ENCODE peak calls at places on chromosomes 3 and 15, in five cellular contexts. V is ovary, H is body of pancreas, R is suprapubic skin, W is GM23248. X is an unnamed sample. For H3K4me1, the result is how much of the 10 kb centered on the place peaks cover.

GRCh38 chr15:84888639-84889038 is 4.2 kb downstream of the SLC28A1 start:
- DNase-seq in W (no peak), V (no peak), H (no peak), R (no peak), X (no peak)

GRCh38 chr3:197599089-197599765 is 43.5 kb upstream of the BDH1 start:
- DNase-seq in R (no peak), W (peak), V (peak), H (peak), X (peak)

GRCh38 chr3:31041161-31041978 is 146.9 kb upstream of the GADL1 start:
- DNase-seq in V (no peak), R (no peak), W (peak), H (no peak), X (no peak)

GRCh38 chr15:85311647-85312046 is 68.8 kb upstream of the AKAP13 start:
- DNase-seq in V (no peak), H (no peak), W (no peak), R (no peak), X (no peak)

GRCh38 chr15:57086857-57087427 is 168.5 kb downstream of the TCF12 start:
- DNase-seq in R (no peak), W (no peak), V (no peak), H (no peak), X (no peak)

GRCh38 chr3:128491900-128492352 is 1.1 kb downstream of the GATA2 start:
- DNase-seq in R (peak), H (no peak), W (no peak), V (no peak), X (no peak)

GRCh38 chr3:170689218-170689874 is 103.5 kb upstream of the SLC7A14 start:
- DNase-seq in V (no peak), H (no peak), R (no peak), W (peak), X (no peak)

GRCh38 chr3:62134061-62134496 is 239.3 kb downstream of the FEZF2 start:
- DNase-seq in W (peak), H (no peak), V (no peak), R (no peak), X (peak)

GRCh38 chr3:187227658-187228258 is 30.5 kb downstream of the RTP1 start:
- DNase-seq in W (peak), R (no peak), H (no peak), V (no peak), X (no peak)

GRCh38 chr3:183733553-183733952 is 36.0 kb downstream of the YEATS2 start:
- DNase-seq in V (no peak), H (no peak), W (no peak), R (no peak), X (no peak)
- H3K4me3 ChIP-seq in V (no peak), H (no peak), W (no peak), R (no peak), X (no peak)

GRCh38 chr3:50258979-50259378 is 10.0 kb upstream of the SEMA3B start:
- DNase-seq in W (no peak), V (peak), R (no peak), H (no peak), X (no peak)

GRCh38 chr3:50256978-50257890 is 11.7 kb upstream of the SEMA3B start:
- DNase-seq in V (peak), H (no peak), W (peak), R (no peak), X (peak)

GRCh38 chr3:50254577-50255250 is 14.2 kb upstream of the SEMA3B start:
- DNase-seq in V (peak), W (peak), H (no peak), R (no peak), X (no peak)

GRCh38 chr3:50257990-50258389 is 11.0 kb upstream of the SEMA3B start:
- DNase-seq in R (no peak), V (peak), H (no peak), W (no peak), X (no peak)

GRCh38 chr3:50255251-50255615 is 13.7 kb upstream of the SEMA3B start:
- DNase-seq in W (no peak), H (no peak), R (no peak), V (peak), X (no peak)
- H3K4me1 ChIP-seq in W (under half), H (under half), R (half or more), V (under half), X (under half)

DNA sequence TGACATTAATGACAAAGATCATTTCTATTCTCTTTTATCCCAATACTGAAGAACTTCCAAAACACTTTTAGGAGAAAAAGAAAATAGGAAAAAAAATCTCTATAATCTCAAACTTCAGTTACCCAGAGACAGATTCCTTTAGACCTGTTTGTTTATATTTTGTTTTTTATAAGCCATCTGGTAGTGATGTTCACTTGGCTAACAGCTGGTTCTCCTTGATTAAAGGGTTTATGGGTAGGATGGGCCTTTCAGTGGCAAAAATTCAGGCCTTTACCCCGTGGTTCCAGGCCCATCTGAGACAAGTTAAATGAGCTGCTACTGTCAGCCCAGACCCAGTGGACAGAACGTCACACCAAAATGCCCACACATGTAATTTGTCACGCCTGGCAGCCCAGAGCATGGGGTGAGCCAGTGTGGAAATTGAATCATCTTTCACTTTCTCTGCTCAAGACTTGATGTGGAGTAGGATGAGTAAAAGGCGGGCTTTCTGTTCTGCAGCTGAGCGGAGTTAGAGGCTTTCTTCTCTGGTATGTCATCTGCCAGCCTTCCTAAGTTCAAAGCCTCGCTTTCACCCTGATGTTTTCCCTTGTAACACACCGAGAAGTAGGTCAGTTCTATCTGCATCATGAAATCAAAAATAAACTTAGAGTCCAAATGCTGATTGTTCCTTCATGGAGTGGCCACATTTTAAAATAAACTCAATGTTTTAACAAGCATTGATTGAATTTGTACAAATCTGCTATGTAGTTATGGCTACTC is 62.5 kb upstream of the SKOR1 start:
- DNase-seq in V (no peak), H (no peak), W (peak), R (no peak), X (no peak)
- H3K4me3 ChIP-seq in V (no peak), H (no peak), W (no peak), R (no peak), X (no peak)

DNA sequence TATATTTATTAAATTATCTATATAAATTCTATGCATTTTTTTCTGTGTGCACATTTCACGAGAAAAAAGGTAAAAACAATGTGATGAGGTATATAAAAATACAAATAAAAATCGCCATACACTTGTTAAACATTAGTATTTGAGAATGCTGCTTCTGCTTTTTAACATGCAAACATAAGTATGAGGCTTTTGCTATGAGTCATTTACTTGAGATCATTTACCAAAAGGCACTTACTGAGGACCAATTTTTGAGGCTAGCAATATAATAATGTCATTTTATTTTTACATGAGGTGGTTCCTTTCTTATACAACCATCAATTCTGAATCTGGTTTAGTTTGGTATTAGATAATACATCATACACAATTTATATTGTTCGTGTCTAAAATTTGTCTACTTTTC is 25.8 kb downstream of the DCUN1D1 start:
- DNase-seq in H (no peak), R (no peak), V (no peak), W (peak), X (no peak)
- H3K4me1 ChIP-seq in H (under half), R (under half), V (under half), W (under half), X (under half)

GRCh38 chr15:83285979-83286553 is 1.6 kb upstream of the BNC1 start:
- DNase-seq in V (no peak), H (no peak), W (peak), R (no peak), X (no peak)

GRCh38 chr15:83283813-83284562 is 476 bp downstream of the BNC1 start:
- DNase-seq in R (no peak), H (no peak), V (peak), W (peak), X (no peak)

GRCh38 chr15:83285284-83285978 is 967 bp upstream of the BNC1 start:
- DNase-seq in V (no peak), W (peak), R (no peak), H (no peak), X (no peak)

GRCh38 chr15:83282859-83283812 is 1.3 kb downstream of the BNC1 start:
- DNase-seq in W (peak), R (no peak), H (peak), V (peak), X (no peak)

DNA sequence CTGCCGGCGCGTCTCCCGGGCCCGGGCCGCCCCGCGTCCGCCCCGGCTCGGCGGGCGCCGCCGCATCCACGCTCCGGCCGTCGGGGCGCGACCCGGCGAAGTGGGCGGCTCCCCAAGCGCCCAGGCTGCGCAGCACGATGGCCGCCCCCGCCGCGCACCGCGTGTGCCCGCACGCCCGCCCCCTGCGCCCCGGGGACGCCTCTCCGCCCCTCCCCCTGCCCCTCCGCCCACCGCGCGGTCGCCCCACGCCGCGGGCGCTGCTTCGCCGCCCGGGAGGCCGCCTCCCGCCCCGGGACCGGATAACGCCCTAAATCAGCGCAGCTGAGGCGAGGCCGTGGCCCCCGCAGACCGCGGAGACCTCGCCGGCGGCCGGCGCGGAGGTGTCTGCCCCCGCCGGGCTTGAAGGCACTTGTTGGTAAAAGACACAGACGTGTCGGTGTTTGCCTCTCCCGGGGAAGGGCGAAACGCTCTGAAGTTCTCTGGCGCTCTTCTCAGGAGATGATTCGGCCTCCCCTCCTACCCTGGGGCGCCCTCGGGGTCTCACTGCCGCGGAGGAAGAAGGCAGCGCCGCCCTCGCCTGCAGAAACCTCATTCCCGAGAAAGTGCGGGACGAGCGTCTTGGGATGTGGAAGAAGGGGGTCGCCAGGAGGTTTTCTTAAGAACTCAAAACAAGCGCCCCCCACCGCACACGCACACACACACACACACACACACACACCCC is at the start of gene BNC1:
- DNase-seq in V (peak), W (no peak), H (no peak), R (no peak), X (no peak)
- H3K4me3 ChIP-seq in V (no peak), W (peak), H (peak), R (peak), X (no peak)

GRCh38 chr3:13406200-13406599 is 13.9 kb downstream of the NUP210 start:
- DNase-seq in V (no peak), R (no peak), H (no peak), W (no peak), X (no peak)
- H3K4me1 ChIP-seq in V (under half), R (under half), H (under half), W (under half), X (under half)

GRCh38 chr15:66390670-66391069 is 4.0 kb downstream of the MAP2K1 start:
- DNase-seq in W (no peak), R (no peak), H (no peak), V (no peak), X (no peak)
- H3K4me3 ChIP-seq in W (no peak), R (no peak), H (no peak), V (no peak), X (no peak)

DNA sequence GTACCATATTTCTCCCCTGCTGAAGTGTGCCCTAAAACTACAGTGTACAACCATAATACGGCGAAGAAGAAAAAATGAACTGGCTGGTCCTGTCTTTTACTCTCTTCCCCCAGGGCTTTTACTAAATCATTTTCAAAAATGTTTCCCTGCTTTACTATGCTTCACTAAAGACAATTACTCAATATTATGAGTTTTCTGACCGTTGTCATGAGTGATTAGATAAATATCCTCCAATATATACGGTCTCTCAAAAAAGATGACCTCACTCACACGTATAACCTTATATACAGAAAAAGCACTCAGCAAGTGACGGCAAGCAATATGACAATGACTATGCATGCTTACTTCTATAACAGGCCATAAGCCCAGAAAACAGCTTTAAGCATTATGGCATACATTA is 60.6 kb downstream of the TBL1XR1 start:
- DNase-seq in W (no peak), V (no peak), R (no peak), H (no peak), X (no peak)
- H3K4me1 ChIP-seq in W (under half), V (under half), R (under half), H (under half), X (under half)